ENCODE peak calls at places on chromosomes 6 and 20, in nine cellular contexts. S is DMS153; F is H54; V is effector memory CD8-positive, alpha-beta T cell; P is AG08395; U is AG09309; X is kidney tubule cell; C is BJ; Y is LoVo. W is an unnamed sample.

GRCh38 chr6:53048431-53049195 is 16.6 kb upstream of the FBXO9 start:
- DNase-seq in S (no peak), C (no peak), F (peak; percentile 47), X (peak; percentile 66), Y (no peak), V (no peak), P (peak; percentile 64), U (peak; percentile 72), W (no peak)

GRCh38 chr6:38673397-38674165 is 29.4 kb downstream of the GLO1 start:
- DNase-seq in C (no peak), Y (no peak), P (no peak), F (no peak), S (no peak), V (no peak), U (no peak), X (no peak), W (no peak)

GRCh38 chr6:5067305-5067704 is 17.8 kb upstream of the PPP1R3G start:
- DNase-seq in S (no peak), Y (no peak), X (no peak), F (no peak), U (no peak), V (no peak), P (no peak), C (no peak), W (no peak)

GRCh38 chr6:145323652-145324051 is 411.7 kb downstream of the EPM2A start:
- DNase-seq in C (no peak), U (no peak), S (no peak), X (no peak), V (no peak), P (no peak), F (no peak), Y (no peak), W (no peak)

GRCh38 chr20:17344775-17345174 is 117.9 kb downstream of the PCSK2 start:
- DNase-seq in X (no peak), Y (no peak), U (no peak), F (no peak), C (no peak), S (no peak), P (no peak), V (no peak), W (no peak)

GRCh38 chr6:24908555-24908954 is 27.2 kb downstream of the RIPOR2 start:
- DNase-seq in F (no peak), S (no peak), V (no peak), U (peak; percentile 67), X (no peak), C (peak; percentile 86), Y (peak; percentile 37), P (peak; percentile 55), W (no peak)

GRCh38 chr20:34268851-34269668 is 27.8 kb downstream of the ASIP start:
- DNase-seq in X (peak; percentile 33), V (peak; percentile 11), U (no peak), P (peak; percentile 33), Y (no peak), S (no peak), C (no peak), F (no peak), W (no peak)

GRCh38 chr6:148967128-148967527 is 220.3 kb downstream of the UST start:
- DNase-seq in F (no peak), C (no peak), S (no peak), Y (no peak), V (no peak), X (no peak), P (no peak), U (no peak), W (no peak)

GRCh38 chr6:72950114-72950860 is 275.0 kb downstream of the KHDC1L start:
- DNase-seq in S (no peak), Y (peak; percentile 54), V (no peak), U (peak; percentile 64), C (peak; percentile 67), X (peak; percentile 89), P (peak; percentile 62), F (peak; percentile 18), W (no peak)

GRCh38 chr6:164178933-164179332 is 764.4 kb downstream of the QKI start:
- DNase-seq in P (no peak), U (no peak), F (no peak), C (no peak), S (no peak), X (no peak), V (no peak), Y (no peak), W (no peak)

GRCh38 chr6:17831135-17831534 is 124.4 kb upstream of the NUP153 start:
- DNase-seq in V (no peak), U (peak; percentile 58), Y (no peak), P (peak; percentile 88), F (no peak), X (peak; percentile 77), S (no peak), C (peak; percentile 48), W (no peak)

GRCh38 chr20:9374068-9374467 is 140.3 kb upstream of the LAMP5 start:
- DNase-seq in S (no peak), F (no peak), C (no peak), X (no peak), U (no peak), V (no peak), P (no peak), Y (no peak), W (no peak)

GRCh38 chr6:34143884-34144580 is 1.9 kb downstream of the GRM4 start:
- DNase-seq in F (no peak), S (peak; percentile 33), U (no peak), P (no peak), V (peak; percentile 28), C (no peak), X (no peak), Y (no peak), W (no peak)

GRCh38 chr20:24977336-24977735 is 15.2 kb downstream of the APMAP start:
- DNase-seq in C (no peak), P (no peak), U (no peak), Y (no peak), X (no peak), S (no peak), F (no peak), V (no peak), W (no peak)

GRCh38 chr20:31581391-31581790 is 23.7 kb upstream of the ID1 start:
- DNase-seq in Y (no peak), V (no peak), X (no peak), S (no peak), F (no peak), P (no peak), C (no peak), U (no peak), W (no peak)

GRCh38 chr6:149423946-149424440 is 23.9 kb downstream of the SUMO4 start:
- DNase-seq in X (no peak), S (no peak), F (no peak), V (no peak), P (no peak), Y (no peak), C (no peak), U (no peak), W (no peak)

GRCh38 chr6:49606696-49607390 is 29.8 kb downstream of the RHAG start:
- DNase-seq in Y (peak; percentile 81), V (no peak), P (peak; percentile 80), U (peak; percentile 61), F (peak; percentile 50), C (peak; percentile 8), X (peak; percentile 78), S (peak; percentile 89), W (peak; percentile 88)

GRCh38 chr6:166456360-166457156 is 73.8 kb upstream of the MPC1 start:
- DNase-seq in Y (no peak), C (no peak), U (no peak), S (no peak), P (no peak), X (peak; percentile 31), V (no peak), F (no peak), W (peak; percentile 3)

GRCh38 chr20:57756213-57756612 is 46.4 kb upstream of the PMEPA1 start:
- DNase-seq in V (no peak), Y (no peak), F (no peak), P (no peak), S (no peak), U (no peak), X (no peak), C (no peak), W (no peak)

GRCh38 chr6:29864037-29864795 is 36.6 kb downstream of the HLA-G start:
- DNase-seq in U (no peak), F (no peak), S (no peak), P (no peak), C (no peak), X (peak; percentile 45), V (no peak), Y (no peak), W (no peak)

GRCh38 chr6:54980511-54981275 is 134.1 kb downstream of the FAM83B start:
- DNase-seq in V (no peak), S (no peak), P (peak; percentile 10), U (peak; percentile 84), C (peak; percentile 77), Y (no peak), X (peak; percentile 45), F (no peak), W (no peak)

GRCh38 chr6:11618533-11618932 is 81.0 kb downstream of the TMEM170B start:
- DNase-seq in X (peak; percentile 30), V (no peak), C (no peak), S (no peak), U (no peak), P (no peak), F (no peak), Y (peak; percentile 2), W (no peak)